ENCODE peak calls at places on chromosomes 2 and 18, in eight cellular contexts. J is uterus; U is CD4-positive, alpha-beta T cell; N is NB4; F is GM12865; B is cardiac fibroblast; T is AG09319; Q is B cell. Y is an unnamed sample.
A peak's percentile ranks its signal among the peaks of the same experiment; 100 is the strongest.

GRCh38 chr2:6934329-6934728 is 17.1 kb downstream of the RNF144A start:
- DNase-seq in J (no peak), U (no peak), N (peak; percentile 30), F (no peak), B (no peak), T (no peak), Q (no peak), Y (no peak)

GRCh38 chr2:160278101-160278888 is 78.2 kb upstream of the ITGB6 start:
- DNase-seq in J (no peak), U (no peak), N (no peak), F (no peak), B (no peak), T (no peak), Q (no peak), Y (no peak)

GRCh38 chr18:30556112-30556511 is 486.4 kb downstream of the DSC3 start:
- DNase-seq in J (no peak), U (no peak), N (no peak), F (no peak), B (no peak), T (no peak), Q (no peak), Y (no peak)

GRCh38 chr2:6929196-6929874 is 12.1 kb downstream of the RNF144A start:
- DNase-seq in J (no peak), U (no peak), N (peak; percentile 67), F (no peak), B (no peak), T (no peak), Q (no peak), Y (no peak)

GRCh38 chr2:212037062-212037461 is 501.5 kb downstream of the ERBB4 start:
- DNase-seq in J (no peak), U (no peak), N (no peak), F (no peak), B (no peak), T (no peak), Q (no peak), Y (no peak)

GRCh38 chr2:3959372-3959771 is 256.0 kb downstream of the DCDC2C start:
- DNase-seq in J (no peak), U (no peak), N (peak; percentile 31), F (peak; percentile 34), B (peak; percentile 37), T (no peak), Q (peak; percentile 44), Y (no peak)

GRCh38 chr18:2091937-2092336 is 479.4 kb downstream of the METTL4 start:
- DNase-seq in J (no peak), U (no peak), N (no peak), F (no peak), B (no peak), T (no peak), Q (no peak), Y (no peak)

GRCh38 chr2:156562136-156562535 is 126.0 kb downstream of the GPD2 start:
- DNase-seq in J (no peak), U (no peak), N (no peak), F (no peak), B (no peak), T (no peak), Q (no peak), Y (no peak)

GRCh38 chr2:70926042-70926441 is 9.7 kb upstream of the ATP6V1B1 start:
- DNase-seq in J (no peak), U (no peak), N (no peak), F (no peak), B (no peak), T (no peak), Q (no peak), Y (no peak)

GRCh38 chr2:181949047-181949446 is 36.6 kb upstream of the PPP1R1C start:
- DNase-seq in J (no peak), U (no peak), N (no peak), F (no peak), B (peak; percentile 41), T (no peak), Q (no peak), Y (no peak)

GRCh38 chr2:43008388-43008787 is 216.0 kb upstream of the HAAO start:
- DNase-seq in J (peak; percentile 13), U (no peak), N (no peak), F (no peak), B (no peak), T (no peak), Q (no peak), Y (peak; percentile 18)
- TF ChIP-seq CTCF in J (no peak), U (no peak), N (no peak), F (no peak), B (no peak), T (no peak), Q (no peak), Y (no peak)

DNA sequence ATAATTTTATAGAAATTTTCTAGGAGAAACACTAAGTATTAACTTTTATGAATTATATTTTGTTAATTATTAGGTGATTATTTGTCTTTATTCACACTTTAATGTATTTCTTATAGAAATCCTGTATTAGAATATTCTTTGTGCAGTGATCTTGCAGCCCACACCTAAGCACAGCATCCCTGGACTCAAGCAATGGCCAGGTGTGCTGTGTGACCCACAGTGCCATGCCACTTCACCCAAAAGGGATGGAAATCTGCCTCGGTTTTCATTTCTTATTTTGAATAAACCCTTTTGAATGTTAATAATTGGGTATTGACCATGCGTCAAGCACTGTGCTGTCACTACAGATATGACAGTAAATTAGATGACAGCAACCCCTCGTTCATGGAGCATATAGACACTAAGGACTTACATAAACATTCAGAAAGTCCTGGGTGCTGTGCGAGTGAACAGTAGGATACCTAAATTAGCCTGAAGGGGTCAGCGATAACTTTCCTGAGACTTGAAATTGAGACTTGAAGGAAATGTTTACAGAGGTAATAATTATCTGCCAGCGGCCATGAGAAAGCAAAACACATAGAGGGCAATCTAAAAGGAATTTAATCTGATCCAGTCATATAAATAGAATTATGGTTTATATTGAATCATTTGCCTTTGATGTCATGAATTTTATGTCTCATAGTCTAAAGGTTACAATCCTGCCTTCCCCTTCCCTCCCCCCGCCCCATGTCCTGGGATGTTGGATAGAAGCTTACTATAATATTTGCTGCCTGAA is 52.7 kb upstream of the CALCRL start:
- DNase-seq in J (no peak), U (no peak), N (peak; percentile 45), F (peak; percentile 26), B (peak; percentile 79), T (peak; percentile 41), Q (no peak), Y (no peak)
- TF ChIP-seq CTCF in J (no peak), U (no peak), N (peak; percentile 13), F (no peak), B (peak; percentile 13), T (peak; percentile 23), Q (no peak), Y (no peak)

GRCh38 chr2:43480874-43481273 is 115.0 kb downstream of the THADA start:
- DNase-seq in J (no peak), U (no peak), N (no peak), F (no peak), B (no peak), T (no peak), Q (no peak), Y (no peak)

GRCh38 chr2:43481927-43482542 is 113.8 kb downstream of the THADA start:
- DNase-seq in J (no peak), U (no peak), N (no peak), F (peak; percentile 51), B (no peak), T (no peak), Q (no peak), Y (no peak)

GRCh38 chr2:43486604-43487003 is 109.2 kb downstream of the THADA start:
- DNase-seq in J (no peak), U (no peak), N (no peak), F (no peak), B (peak; percentile 60), T (no peak), Q (no peak), Y (no peak)

GRCh38 chr2:43482974-43483373 is 112.9 kb downstream of the THADA start:
- DNase-seq in J (peak; percentile 60), U (no peak), N (no peak), F (peak; percentile 81), B (peak; percentile 89), T (no peak), Q (no peak), Y (no peak)

GRCh38 chr2:43484323-43484930 is 111.4 kb downstream of the THADA start:
- DNase-seq in J (no peak), U (no peak), N (peak; percentile 87), F (peak; percentile 82), B (peak; percentile 94), T (no peak), Q (peak; percentile 17), Y (no peak)
- TF ChIP-seq CTCF in J (peak; percentile 87), U (peak; percentile 75), N (peak; percentile 25), F (peak; percentile 25), B (peak; percentile 38), T (peak; percentile 40), Q (peak; percentile 93), Y (peak; percentile 9)

DNA sequence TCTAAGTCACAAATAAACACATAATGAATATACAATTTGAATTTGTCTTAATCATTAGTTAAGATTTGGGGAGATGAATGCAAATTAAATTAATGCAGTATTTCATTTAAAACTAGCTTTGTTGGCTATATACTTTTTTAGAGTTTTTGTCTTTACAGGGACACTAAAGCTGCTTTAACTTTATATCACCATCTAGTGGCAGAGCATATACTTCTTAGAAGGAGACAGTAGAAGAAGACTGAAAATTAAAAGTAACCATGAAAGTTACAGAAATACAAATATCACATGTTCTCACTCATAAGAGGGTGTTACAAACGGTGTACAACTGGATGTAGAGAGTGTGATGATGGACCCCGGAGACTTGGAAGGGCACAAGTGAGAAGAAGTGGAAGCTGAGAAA is 268.3 kb upstream of the NETO1 start:
- DNase-seq in J (no peak), U (no peak), N (peak; percentile 6), F (no peak), B (peak; percentile 21), T (no peak), Q (peak; percentile 11), Y (no peak)
- TF ChIP-seq CTCF in J (no peak), U (no peak), N (no peak), F (no peak), B (no peak), T (peak; percentile 47), Q (peak; percentile 67), Y (no peak)

GRCh38 chr2:63060079-63060482 is 9.5 kb downstream of the OTX1 start:
- DNase-seq in J (no peak), U (no peak), N (peak; percentile 82), F (no peak), B (no peak), T (no peak), Q (no peak), Y (no peak)
- TF ChIP-seq CTCF in J (no peak), U (no peak), N (no peak), F (no peak), B (no peak), T (no peak), Q (no peak), Y (no peak)

GRCh38 chr2:101349893-101350662 is 37.2 kb downstream of the CREG2 start:
- DNase-seq in J (no peak), U (no peak), N (peak; percentile 32), F (no peak), B (peak; percentile 80), T (no peak), Q (no peak), Y (no peak)
- TF ChIP-seq CTCF in J (no peak), U (no peak), N (peak; percentile 17), F (no peak), B (peak; percentile 60), T (peak; percentile 26), Q (peak; percentile 24), Y (no peak)

DNA sequence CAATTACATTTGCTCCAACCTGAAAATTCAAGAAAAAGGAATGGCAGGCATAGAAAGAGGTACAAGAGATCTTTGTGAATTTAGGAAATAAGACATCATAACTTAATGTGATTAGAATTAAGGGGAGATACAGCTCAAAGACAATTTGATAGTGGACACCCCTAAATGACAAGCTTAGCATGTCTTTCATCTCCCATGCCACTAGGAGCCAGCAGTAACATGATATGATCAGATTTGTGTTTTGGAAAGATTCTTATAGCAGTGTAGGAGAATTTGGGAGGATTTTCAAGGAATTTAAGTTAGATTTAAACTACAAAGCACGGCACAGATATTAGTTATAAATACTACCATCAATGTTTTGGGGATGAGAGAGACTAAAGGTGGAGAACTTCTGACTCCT is 340.8 kb downstream of the RDH14 start:
- DNase-seq in J (no peak), U (no peak), N (no peak), F (no peak), B (peak; percentile 34), T (no peak), Q (no peak), Y (no peak)
- TF ChIP-seq CTCF in J (no peak), U (no peak), N (no peak), F (no peak), B (peak; percentile 45), T (peak; percentile 36), Q (no peak), Y (no peak)